ENCODE peak calls at places on chromosomes 11 and 22, in five cellular contexts. One of them, this sample, is unnamed.

GRCh38 chr22:22060200-22061084 is 77.9 kb upstream of the TOP3B start:
- DNase-seq in kidney glomerular epithelial cell: no peak
- DNase-seq in cardiac fibroblast: peak
- DNase-seq in HT1080: no peak
- DNase-seq in ELR: peak
- DNase-seq in this sample: peak

GRCh38 chr22:37007666-37008065 is 11.6 kb downstream of the TST start:
- DNase-seq in HT1080: no peak
- DNase-seq in kidney glomerular epithelial cell: no peak
- DNase-seq in cardiac fibroblast: peak
- DNase-seq in ELR: no peak
- DNase-seq in this sample: no peak

GRCh38 chr11:77086521-77087472 is 15.8 kb upstream of the OMP start:
- DNase-seq in ELR: no peak
- DNase-seq in HT1080: no peak
- DNase-seq in cardiac fibroblast: peak
- DNase-seq in kidney glomerular epithelial cell: no peak
- DNase-seq in this sample: no peak

GRCh38 chr11:64935634-64936081 is at the start of gene GPHA2:
- DNase-seq in ELR: no peak
- DNase-seq in kidney glomerular epithelial cell: no peak
- DNase-seq in HT1080: no peak
- DNase-seq in cardiac fibroblast: peak
- DNase-seq in this sample: no peak

GRCh38 chr22:43467571-43467970 is 55.8 kb downstream of the MPPED1 start:
- DNase-seq in ELR: no peak
- DNase-seq in kidney glomerular epithelial cell: no peak
- DNase-seq in HT1080: no peak
- DNase-seq in cardiac fibroblast: no peak
- DNase-seq in this sample: no peak

GRCh38 chr11:72932132-72932570 is 117.9 kb downstream of the ATG16L2 start:
- DNase-seq in kidney glomerular epithelial cell: peak
- DNase-seq in cardiac fibroblast: peak
- DNase-seq in ELR: peak
- DNase-seq in HT1080: peak
- DNase-seq in this sample: no peak

GRCh38 chr11:128544625-128545024 is 42.7 kb downstream of the ETS1 start:
- DNase-seq in cardiac fibroblast: peak
- DNase-seq in ELR: no peak
- DNase-seq in HT1080: no peak
- DNase-seq in kidney glomerular epithelial cell: peak
- DNase-seq in this sample: no peak

GRCh38 chr11:105298630-105299029 is 159.1 kb upstream of the CARD18 start:
- DNase-seq in cardiac fibroblast: peak
- DNase-seq in kidney glomerular epithelial cell: no peak
- DNase-seq in ELR: peak
- DNase-seq in HT1080: peak
- DNase-seq in this sample: no peak

GRCh38 chr22:43901976-43902643 is 10.3 kb upstream of the PNPLA5 start:
- DNase-seq in kidney glomerular epithelial cell: peak
- DNase-seq in cardiac fibroblast: peak
- DNase-seq in ELR: peak
- DNase-seq in HT1080: no peak
- DNase-seq in this sample: no peak

GRCh38 chr22:43754176-43754575 is 57.9 kb downstream of the EFCAB6 start:
- DNase-seq in kidney glomerular epithelial cell: no peak
- DNase-seq in ELR: no peak
- DNase-seq in cardiac fibroblast: no peak
- DNase-seq in HT1080: no peak
- DNase-seq in this sample: no peak

GRCh38 chr22:32567544-32567943 is 92.9 kb downstream of the FBXO7 start:
- DNase-seq in ELR: no peak
- DNase-seq in kidney glomerular epithelial cell: no peak
- DNase-seq in HT1080: no peak
- DNase-seq in cardiac fibroblast: no peak
- DNase-seq in this sample: no peak

GRCh38 chr11:67606150-67606476 is 623 bp upstream of the NDUFV1 start:
- DNase-seq in HT1080: no peak
- DNase-seq in ELR: peak
- DNase-seq in cardiac fibroblast: peak
- DNase-seq in kidney glomerular epithelial cell: peak
- DNase-seq in this sample: no peak

GRCh38 chr22:27196483-27196882 is 539.1 kb downstream of the MIAT start:
- DNase-seq in kidney glomerular epithelial cell: no peak
- DNase-seq in cardiac fibroblast: no peak
- DNase-seq in HT1080: no peak
- DNase-seq in ELR: no peak
- DNase-seq in this sample: no peak

GRCh38 chr11:75298191-75298590 is 53.3 kb downstream of the ARRB1 start:
- DNase-seq in ELR: no peak
- DNase-seq in cardiac fibroblast: no peak
- DNase-seq in kidney glomerular epithelial cell: no peak
- DNase-seq in HT1080: no peak
- DNase-seq in this sample: no peak

GRCh38 chr11:7749456-7749855 is 43.2 kb upstream of the OVCH2 start:
- DNase-seq in cardiac fibroblast: no peak
- DNase-seq in ELR: peak
- DNase-seq in HT1080: no peak
- DNase-seq in kidney glomerular epithelial cell: no peak
- DNase-seq in this sample: no peak

GRCh38 chr22:31329029-31329428 is 17.1 kb downstream of the PATZ1 start:
- DNase-seq in ELR: peak
- DNase-seq in kidney glomerular epithelial cell: no peak
- DNase-seq in HT1080: peak
- DNase-seq in cardiac fibroblast: no peak
- DNase-seq in this sample: no peak

GRCh38 chr11:119854521-119854920 is 125.5 kb upstream of the NECTIN1 start:
- DNase-seq in kidney glomerular epithelial cell: no peak
- DNase-seq in ELR: no peak
- DNase-seq in HT1080: no peak
- DNase-seq in cardiac fibroblast: no peak
- DNase-seq in this sample: no peak

GRCh38 chr11:8720868-8721739 is 38.5 kb downstream of the RPL27A start:
- DNase-seq in kidney glomerular epithelial cell: no peak
- DNase-seq in cardiac fibroblast: no peak
- DNase-seq in HT1080: no peak
- DNase-seq in ELR: no peak
- DNase-seq in this sample: no peak

GRCh38 chr11:18010977-18011586 is 1.8 kb downstream of the SERGEF start:
- DNase-seq in kidney glomerular epithelial cell: no peak
- DNase-seq in cardiac fibroblast: no peak
- DNase-seq in ELR: no peak
- DNase-seq in HT1080: no peak
- DNase-seq in this sample: no peak

GRCh38 chr11:112516261-112516660 is 255.6 kb upstream of the PLET1 start:
- DNase-seq in kidney glomerular epithelial cell: no peak
- DNase-seq in HT1080: no peak
- DNase-seq in cardiac fibroblast: no peak
- DNase-seq in ELR: peak
- DNase-seq in this sample: no peak

GRCh38 chr11:132336781-132337535 is 966.5 kb downstream of the NTM start:
- DNase-seq in HT1080: no peak
- DNase-seq in ELR: no peak
- DNase-seq in kidney glomerular epithelial cell: no peak
- DNase-seq in cardiac fibroblast: no peak
- DNase-seq in this sample: no peak

This sample was measured in upper lobe of left lung.